ENCODE peak calls at places on chromosomes 7 and 10, in seven cellular contexts. H is GM12878, J is SK-N-SH, V is K562, Q is HCT116, P is A549, T is HepG2. C is an unnamed sample. For H3K9me3, the result is how much of the 10 kb centered on the place peaks cover.

GRCh38 chr7:91995391-91995790 is 54.7 kb downstream of the AKAP9 start:
- DNase-seq in H (peak), J (no peak), V (no peak), Q (no peak), P (no peak), T (no peak), C (no peak)

GRCh38 chr10:31706464-31706863 is 222.2 kb downstream of the ARHGAP12 start:
- DNase-seq in H (no peak), J (no peak), V (no peak), Q (no peak), P (no peak), T (no peak), C (no peak)

GRCh38 chr10:55500931-55501559 is 700.0 kb upstream of the PCDH15 start:
- DNase-seq in H (no peak), J (peak), V (no peak), Q (no peak), P (peak), T (peak), C (peak)

GRCh38 chr10:14220026-14220425 is 110.7 kb downstream of the FRMD4A start:
- DNase-seq in H (no peak), J (no peak), V (no peak), Q (no peak), P (no peak), T (no peak), C (no peak)

GRCh38 chr10:42969147-42969546 is 107.7 kb upstream of the RET start:
- DNase-seq in H (no peak), J (no peak), V (no peak), Q (no peak), P (no peak), T (no peak), C (no peak)

GRCh38 chr10:26528715-26529393 is 90.7 kb downstream of the APBB1IP start:
- DNase-seq in H (peak), J (no peak), V (no peak), Q (no peak), P (no peak), T (no peak), C (no peak)

GRCh38 chr10:48507933-48508830 is 96.7 kb downstream of the ARHGAP22 start:
- DNase-seq in H (no peak), J (no peak), V (no peak), Q (no peak), P (no peak), T (no peak), C (no peak)

GRCh38 chr10:24419067-24419466 is 210.1 kb downstream of the KIAA1217 start:
- DNase-seq in H (no peak), J (no peak), V (no peak), Q (no peak), P (no peak), T (no peak), C (no peak)

GRCh38 chr7:16933296-16934248 is 51.8 kb upstream of the AGR3 start:
- DNase-seq in H (no peak), J (no peak), V (no peak), Q (no peak), P (no peak), T (no peak), C (no peak)

GRCh38 chr10:35585903-35586535 is 19.1 kb upstream of the GJD4 start:
- DNase-seq in H (no peak), J (no peak), V (no peak), Q (no peak), P (no peak), T (peak), C (no peak)

GRCh38 chr7:68321076-68321639 is 1277.1 kb upstream of the AUTS2 start:
- DNase-seq in H (no peak), J (peak), V (no peak), Q (no peak), P (peak), T (no peak), C (no peak)

GRCh38 chr7:37901236-37901827 is 15.3 kb downstream of the SFRP4 start:
- DNase-seq in H (no peak), J (peak), V (peak), Q (peak), P (peak), T (peak), C (peak)

GRCh38 chr10:43076876-43077420 is at the start of gene RET:
- DNase-seq in H (no peak), J (peak), V (peak), Q (no peak), P (peak), T (no peak), C (no peak)

GRCh38 chr7:27873981-27874957 is 134.3 kb downstream of the TAX1BP1 start:
- DNase-seq in H (no peak), J (no peak), V (no peak), Q (no peak), P (peak), T (no peak), C (peak)

GRCh38 chr10:44824607-44825006 is 86.5 kb upstream of the TMEM72 start:
- DNase-seq in H (no peak), J (no peak), V (no peak), Q (no peak), P (no peak), T (no peak), C (no peak)
- TF ChIP-seq CTCF in H (no peak), J (no peak), V (no peak), Q (peak), P (no peak), T (no peak), C (no peak)

GRCh38 chr7:683526-684205 is 42.8 kb upstream of the DNAAF5 start:
- DNase-seq in H (no peak), J (no peak), V (no peak), Q (no peak), P (no peak), T (no peak), C (no peak)
- H3K9me3 ChIP-seq in H (under half), J (under half), V (under half), Q (under half), P (under half), T (under half), C (under half)

GRCh38 chr7:20064974-20065862 is 152.0 kb downstream of the MACC1 start:
- DNase-seq in H (peak), J (no peak), V (no peak), Q (peak), P (peak), T (no peak), C (no peak)
- TF ChIP-seq REST in H (no peak), J (no peak), V (no peak), Q (no peak), P (no peak), T (no peak), C (no peak)

DNA sequence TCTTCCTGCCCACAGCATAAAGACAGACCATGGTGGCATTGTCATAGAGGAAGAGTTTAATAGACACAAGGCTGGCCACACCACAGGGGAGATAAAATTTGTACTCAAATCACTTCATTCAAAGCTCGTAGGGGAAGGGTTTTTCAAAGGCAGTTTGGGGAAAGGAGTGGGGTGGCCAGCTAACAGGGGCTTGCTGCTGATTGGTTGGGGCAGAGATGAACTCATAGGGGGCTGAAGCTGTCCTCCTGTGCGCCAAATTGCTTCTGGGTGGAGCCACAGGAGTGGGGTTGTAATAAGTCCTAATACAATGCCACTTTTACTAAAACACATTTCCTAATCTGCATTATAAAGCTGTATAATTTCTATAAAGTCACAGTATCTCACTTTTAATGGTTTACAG is 22.5 kb downstream of the PDZD8 start:
- DNase-seq in H (no peak), J (no peak), V (peak), Q (no peak), P (no peak), T (no peak), C (no peak)
- TF ChIP-seq CTCF in H (no peak), J (no peak), V (no peak), Q (no peak), P (no peak), T (no peak), C (no peak)

DNA sequence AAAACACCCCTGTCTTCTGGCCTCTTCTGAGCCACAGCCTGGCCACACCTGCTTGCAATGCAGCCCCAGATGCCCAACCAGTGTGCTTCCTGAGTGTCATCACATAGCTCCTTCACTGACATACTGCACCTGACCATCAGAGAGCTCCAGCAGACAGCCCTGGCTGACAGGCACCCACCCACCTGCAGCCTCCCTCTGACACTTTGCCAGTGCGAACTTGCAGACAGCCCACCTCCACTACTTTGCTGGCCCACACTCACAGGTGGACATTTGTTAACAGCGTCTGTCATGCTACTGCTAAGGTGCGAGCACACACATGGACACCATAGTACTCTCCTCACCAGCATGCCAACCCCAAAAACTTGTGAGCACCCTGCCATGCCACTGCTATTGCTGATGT is 740.1 kb downstream of the DNAJB9 start:
- DNase-seq in H (no peak), J (no peak), V (no peak), Q (no peak), P (no peak), T (no peak), C (no peak)
- H3K9me3 ChIP-seq in H (under half), J (under half), V (under half), Q (under half), P (under half), T (half or more), C (under half)

GRCh38 chr7:149725426-149725821 is 48.0 kb downstream of the ZNF467 start:
- DNase-seq in H (no peak), J (no peak), V (no peak), Q (no peak), P (no peak), T (no peak), C (no peak)

GRCh38 chr7:149728491-149729375 is 44.7 kb downstream of the ZNF467 start:
- DNase-seq in H (no peak), J (no peak), V (no peak), Q (no peak), P (no peak), T (no peak), C (no peak)

GRCh38 chr7:149727541-149728476 is 45.6 kb downstream of the ZNF467 start:
- DNase-seq in H (no peak), J (no peak), V (no peak), Q (no peak), P (no peak), T (no peak), C (no peak)

GRCh38 chr7:149725916-149726315 is 47.5 kb downstream of the ZNF467 start:
- DNase-seq in H (no peak), J (no peak), V (no peak), Q (no peak), P (no peak), T (no peak), C (no peak)

GRCh38 chr7:149727053-149727452 is 46.3 kb downstream of the ZNF467 start:
- DNase-seq in H (no peak), J (no peak), V (no peak), Q (no peak), P (no peak), T (no peak), C (no peak)
- TF ChIP-seq REST in H (no peak), J (no peak), V (no peak), Q (no peak), P (no peak), T (no peak), C (no peak)

GRCh38 chr10:78165617-78166016 is 132.0 kb downstream of the RPS24 start:
- DNase-seq in H (no peak), J (peak), V (no peak), Q (peak), P (peak), T (peak), C (no peak)
- TF ChIP-seq CTCF in H (no peak), J (peak), V (peak), Q (peak), P (peak), T (peak), C (peak)

GRCh38 chr10:92204238-92204637 is 86.6 kb downstream of the CPEB3 start:
- DNase-seq in H (no peak), J (no peak), V (no peak), Q (no peak), P (no peak), T (no peak), C (no peak)
- H3K9me3 ChIP-seq in H (under half), J (under half), V (under half), Q (under half), P (under half), T (under half), C (under half)

DNA sequence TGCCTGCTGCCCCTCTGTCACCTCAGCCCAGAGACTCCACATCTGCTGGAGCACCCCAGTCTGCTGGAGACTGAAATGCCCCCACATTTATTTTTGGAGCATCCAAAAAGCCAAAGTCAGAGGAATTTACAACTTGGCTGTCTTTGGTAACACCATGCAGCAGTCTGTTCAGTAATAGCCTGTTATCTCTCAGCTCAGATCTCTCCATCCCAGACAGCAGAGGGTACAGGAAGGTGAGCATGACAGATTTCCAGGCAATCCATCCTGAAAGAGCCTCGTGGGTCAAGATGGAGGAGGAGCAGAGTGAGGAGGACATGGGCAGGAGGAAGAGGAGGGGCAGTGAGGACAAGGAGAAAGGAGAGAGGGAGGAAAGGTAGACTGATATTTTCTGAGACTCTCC is 55.9 kb downstream of the GRID1 start:
- DNase-seq in H (no peak), J (no peak), V (no peak), Q (no peak), P (no peak), T (no peak), C (no peak)
- TF ChIP-seq REST in H (no peak), J (no peak), V (no peak), Q (no peak), P (no peak), T (no peak), C (no peak)

C was measured in Panc1.